ENCODE peak calls at places on chromosomes 6 and 20, in four cellular contexts. L is heart left ventricle, Z is mesothelial cell of epicardium, B is mammary epithelial cell. Y is an unnamed sample.

GRCh38 chr6:118668761-118669411 is 17.5 kb upstream of the CEP85L start:
- DNase-seq in B (no peak), L (no peak), Z (no peak), Y (no peak)

GRCh38 chr20:49385471-49385870 is 97.0 kb downstream of the KCNB1 start:
- DNase-seq in B (peak; percentile 33), L (no peak), Z (no peak), Y (no peak)

GRCh38 chr6:128554302-128554701 is 33.9 kb upstream of the PTPRK start:
- DNase-seq in L (no peak), B (no peak), Z (no peak), Y (no peak)

GRCh38 chr20:59598625-59599310 is 5.6 kb upstream of the PHACTR3 start:
- DNase-seq in B (peak; percentile 8), Z (peak; percentile 54), L (no peak), Y (no peak)

GRCh38 chr6:84685983-84686584 is 78.3 kb downstream of the TBX18 start:
- DNase-seq in L (no peak), Z (no peak), B (peak; percentile 6), Y (no peak)

GRCh38 chr6:28729501-28730402 is 194.0 kb downstream of the TRIM27 start:
- DNase-seq in L (no peak), B (no peak), Z (no peak), Y (no peak)

GRCh38 chr6:14212632-14213031 is 95.1 kb downstream of the CD83 start:
- DNase-seq in B (no peak), Z (no peak), L (no peak), Y (no peak)

GRCh38 chr6:160121981-160122380 is 366 bp downstream of the SLC22A1 start:
- DNase-seq in B (no peak), Z (no peak), L (no peak), Y (no peak)

GRCh38 chr6:46948699-46949098 is 27.0 kb upstream of the ADGRF5 start:
- DNase-seq in B (peak; percentile 21), L (peak; percentile 59), Z (no peak), Y (no peak)

GRCh38 chr6:134774244-134774643 is 175.7 kb downstream of the ALDH8A1 start:
- DNase-seq in L (no peak), B (peak; percentile 81), Z (no peak), Y (no peak)

GRCh38 chr20:8386991-8387390 is 254.9 kb downstream of the PLCB1 start:
- DNase-seq in Z (no peak), B (no peak), L (no peak), Y (no peak)

GRCh38 chr20:57654363-57654997 is 34.3 kb upstream of the ZBP1 start:
- DNase-seq in L (peak; percentile 32), B (peak; percentile 38), Z (peak; percentile 72), Y (peak; percentile 42)

GRCh38 chr6:117167520-117168271 is 97.7 kb upstream of the VGLL2 start:
- DNase-seq in B (peak; percentile 99), Z (no peak), L (no peak), Y (no peak)

GRCh38 chr6:90885611-90886056 is 298.8 kb upstream of the MAP3K7 start:
- DNase-seq in Z (no peak), B (peak; percentile 63), L (no peak), Y (no peak)

GRCh38 chr6:113763883-113764282 is 93.3 kb upstream of the MARCKS start:
- DNase-seq in Z (no peak), L (no peak), B (peak; percentile 98), Y (no peak)

GRCh38 chr20:32685541-32686529 is 12.1 kb upstream of the C20orf203 start:
- DNase-seq in B (no peak), Z (peak; percentile 72), L (peak; percentile 71), Y (no peak)

GRCh38 chr20:32984631-32985354 is 19.4 kb downstream of the SUN5 start:
- DNase-seq in Z (no peak), L (no peak), B (no peak), Y (no peak)

GRCh38 chr20:37627060-37627766 is 66.6 kb upstream of the CTNNBL1 start:
- DNase-seq in L (peak; percentile 36), Z (peak; percentile 86), B (peak; percentile 40), Y (no peak)

GRCh38 chr6:312704-313485 is 20.6 kb downstream of the DUSP22 start:
- DNase-seq in Z (no peak), L (no peak), B (no peak), Y (no peak)

GRCh38 chr6:3350252-3350826 is 91.6 kb downstream of the PSMG4 start:
- DNase-seq in B (no peak), L (no peak), Z (no peak), Y (no peak)

GRCh38 chr6:45376310-45377040 is 1.3 kb downstream of the SUPT3H start:
- DNase-seq in B (no peak), L (no peak), Z (no peak), Y (no peak)

GRCh38 chr6:39225946-39226437 is 3.3 kb downstream of the KCNK5 start:
- DNase-seq in Z (no peak), B (no peak), L (no peak), Y (no peak)

GRCh38 chr6:129653229-129653628 is 56.7 kb downstream of the ARHGAP18 start:
- DNase-seq in Z (no peak), L (no peak), B (no peak), Y (no peak)

GRCh38 chr6:53293691-53294090 is 55.1 kb downstream of the ELOVL5 start:
- DNase-seq in L (no peak), Z (no peak), B (no peak), Y (no peak)

GRCh38 chr6:46042355-46042999 is 26.8 kb upstream of the CLIC5 start:
- DNase-seq in Z (no peak), B (peak; percentile 48), L (no peak), Y (no peak)

GRCh38 chr6:87945966-87946365 is 101.7 kb upstream of the SPACA1 start:
- DNase-seq in Z (no peak), B (peak; percentile 77), L (no peak), Y (no peak)

GRCh38 chr6:35566794-35567193 is 54.1 kb upstream of the TULP1 start:
- DNase-seq in Z (no peak), B (no peak), L (no peak), Y (no peak)

GRCh38 chr20:58690851-58691250 is 1.7 kb upstream of the NPEPL1 start:
- DNase-seq in B (no peak), L (no peak), Z (no peak), Y (no peak)

GRCh38 chr20:5156670-5157448 is 30.1 kb downstream of the CDS2 start:
- DNase-seq in L (no peak), Z (no peak), B (no peak), Y (no peak)

GRCh38 chr6:163782436-163783003 is 368.0 kb downstream of the QKI start:
- DNase-seq in Z (no peak), L (no peak), B (no peak), Y (no peak)

GRCh38 chr6:109167557-109167956 is 72.2 kb downstream of the CEP57L1 start:
- DNase-seq in B (no peak), Z (no peak), L (no peak), Y (no peak)

GRCh38 chr20:13546497-13547131 is 92.1 kb downstream of the TASP1 start:
- DNase-seq in Z (peak; percentile 89), B (peak; percentile 54), L (peak; percentile 58), Y (peak; percentile 52)

GRCh38 chr6:16758163-16758975 is 2.9 kb downstream of the ATXN1 start:
- DNase-seq in B (peak; percentile 9), L (no peak), Z (no peak), Y (no peak)

GRCh38 chr20:32672982-32673727 is 586 bp downstream of the C20orf203 start:
- DNase-seq in B (no peak), Z (no peak), L (no peak), Y (peak; percentile 36)

GRCh38 chr20:6231551-6231950 is 108.7 kb upstream of the FERMT1 start:
- DNase-seq in B (peak; percentile 39), Z (no peak), L (no peak), Y (no peak)

GRCh38 chr20:20095114-20095872 is 43.0 kb downstream of the CFAP61 start:
- DNase-seq in Z (no peak), L (no peak), B (no peak), Y (no peak)

GRCh38 chr6:73364121-73364520 is 1.7 kb downstream of the KHDC3L start:
- DNase-seq in L (no peak), Z (no peak), B (no peak), Y (no peak)

GRCh38 chr6:30480536-30481156 is 8.7 kb upstream of the HLA-E start:
- DNase-seq in Z (no peak), B (no peak), L (no peak), Y (peak; percentile 52)

GRCh38 chr6:3009930-3010329 is 10.2 kb downstream of the NQO2 start:
- DNase-seq in L (no peak), Z (peak; percentile 7), B (no peak), Y (no peak)

GRCh38 chr20:54479138-54479906 is 3.9 kb downstream of the DOK5 start:
- DNase-seq in Z (no peak), B (no peak), L (no peak), Y (no peak)
- TF ChIP-seq CTCF in Z (no peak), B (no peak), L (no peak), Y (no peak)

GRCh38 chr20:45140836-45141235 is 16.6 kb upstream of the WFDC12 start:
- DNase-seq in B (no peak), L (no peak), Z (no peak), Y (no peak)

GRCh38 chr20:45136911-45137310 is 12.6 kb upstream of the WFDC12 start:
- DNase-seq in B (no peak), L (no peak), Z (no peak), Y (no peak)

DNA sequence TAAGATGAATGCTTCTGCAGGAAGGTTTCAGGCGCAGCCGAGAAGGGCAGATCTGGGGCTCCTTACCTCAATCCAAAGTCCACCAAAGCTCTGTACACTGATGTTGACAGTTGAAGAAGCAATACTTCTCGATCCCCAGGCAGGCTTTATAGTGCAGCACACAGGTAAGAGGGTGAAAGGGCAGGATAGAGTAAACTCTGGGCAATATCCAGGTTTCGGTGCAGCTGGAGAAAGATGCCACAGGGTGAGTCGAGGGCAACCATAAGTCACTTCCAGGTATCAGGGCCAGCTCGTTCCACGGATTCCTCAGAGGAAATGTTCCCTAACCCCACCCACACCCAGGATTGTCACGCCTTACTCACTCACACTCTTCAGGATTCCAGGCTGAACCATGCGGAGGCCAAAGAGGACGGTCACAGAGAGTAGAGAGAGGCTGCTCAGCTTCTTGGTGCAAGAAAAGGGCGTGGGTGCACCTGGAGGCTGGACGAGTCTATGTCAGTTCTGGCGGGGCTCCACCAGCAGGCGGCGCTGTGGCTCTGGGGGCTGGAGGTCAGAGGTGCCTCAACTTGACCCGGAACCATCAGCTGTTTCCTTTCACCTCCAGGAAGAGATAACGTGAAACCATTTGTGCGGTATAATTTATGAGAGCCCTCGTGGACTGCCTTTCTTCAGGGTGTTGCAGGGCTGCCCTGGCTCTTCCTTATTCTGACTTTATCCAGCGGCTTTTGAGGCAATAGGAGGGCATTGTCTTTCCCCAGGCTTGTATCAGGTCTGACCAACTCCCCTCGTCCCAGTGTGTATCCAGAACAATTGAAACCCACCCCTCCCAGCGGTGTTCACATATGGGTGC is 14.4 kb upstream of the WFDC12 start:
- DNase-seq in L (peak; percentile 32), Z (no peak), B (peak; percentile 56), Y (peak; percentile 26)
- TF ChIP-seq CTCF in L (peak; percentile 33), Z (peak; percentile 65), B (peak; percentile 91), Y (peak; percentile 30)

DNA sequence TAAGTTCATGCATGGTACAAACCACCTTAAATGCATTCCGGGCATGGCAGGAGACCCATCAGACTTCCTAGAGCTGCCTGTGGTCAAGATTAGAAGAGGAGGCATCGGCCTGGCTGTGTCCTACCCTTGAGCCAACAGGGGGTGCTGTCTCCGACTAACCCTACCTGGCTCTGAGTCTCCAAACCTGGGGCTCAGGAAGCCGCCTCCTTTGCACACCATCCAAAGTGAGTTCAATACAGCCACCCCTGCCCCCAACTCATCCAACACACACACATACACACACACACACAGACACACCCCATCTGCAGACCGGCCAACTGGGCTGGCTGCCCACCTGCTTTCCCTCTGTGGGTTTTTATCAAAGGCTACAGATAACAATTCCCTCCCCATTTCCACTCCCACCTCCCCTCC is 77.0 kb downstream of the JPH2 start:
- DNase-seq in B (no peak), Z (no peak), L (no peak), Y (no peak)
- TF ChIP-seq CTCF in B (no peak), Z (peak; percentile 17), L (peak; percentile 40), Y (no peak)

GRCh38 chr6:37382954-37383353 is 29.2 kb downstream of the RNF8 start:
- DNase-seq in L (no peak), Z (no peak), B (no peak), Y (no peak)
- TF ChIP-seq CTCF in L (no peak), Z (no peak), B (no peak), Y (no peak)

Y was measured in natural killer cell.